ENCODE peak calls at places on chromosomes 2 and 18, in four cellular contexts. U is tibial artery, C is prostate gland, G is upper lobe of left lung. R is an unnamed sample.

GRCh38 chr2:217277646-217278048 is 417.8 kb upstream of the TNP1 start:
- DNase-seq in C (no peak), G (no peak), U (no peak), R (no peak)

GRCh38 chr2:52475600-52475999 is 1292.0 kb upstream of the CHAC2 start:
- DNase-seq in G (no peak), C (no peak), U (no peak), R (no peak)

GRCh38 chr2:129766594-129766993 is 212.9 kb upstream of the RAB6C start:
- DNase-seq in G (no peak), U (no peak), C (no peak), R (no peak)

GRCh38 chr2:119484834-119485233 is 39.4 kb downstream of the SCTR start:
- DNase-seq in C (no peak), U (no peak), G (peak; percentile 23), R (no peak)

GRCh38 chr2:88545118-88545517 is 82.1 kb downstream of the EIF2AK3 start:
- DNase-seq in U (no peak), C (no peak), G (no peak), R (no peak)

GRCh38 chr2:202376460-202377307 is 557 bp downstream of the BMPR2 start:
- DNase-seq in C (peak; percentile 55), G (peak; percentile 87), U (peak; percentile 76), R (no peak)

GRCh38 chr2:43123056-43123455 is 103.3 kb downstream of the ZFP36L2 start:
- DNase-seq in U (peak; percentile 42), C (no peak), G (no peak), R (no peak)

GRCh38 chr18:55235094-55235461 is 275.8 kb upstream of the CCDC68 start:
- DNase-seq in C (no peak), G (no peak), U (no peak), R (no peak)

GRCh38 chr2:237231593-237231992 is 145.9 kb downstream of the COPS8 start:
- DNase-seq in U (no peak), G (no peak), C (no peak), R (no peak)

GRCh38 chr2:112958428-112959108 is 19.2 kb upstream of the IL36G start:
- DNase-seq in G (no peak), U (no peak), C (peak; percentile 16), R (no peak)

GRCh38 chr2:22055784-22056620 is 932.2 kb downstream of the TDRD15 start:
- DNase-seq in C (no peak), G (no peak), U (no peak), R (no peak)

GRCh38 chr2:150041721-150042450 is 445.6 kb downstream of the RND3 start:
- DNase-seq in U (no peak), C (no peak), G (no peak), R (no peak)

GRCh38 chr2:221330436-221330835 is 241.7 kb downstream of the EPHA4 start:
- DNase-seq in C (no peak), G (no peak), U (no peak), R (no peak)

GRCh38 chr2:203242518-203242917 is 3.7 kb downstream of the CYP20A1 start:
- DNase-seq in C (no peak), G (no peak), U (no peak), R (no peak)

DNA sequence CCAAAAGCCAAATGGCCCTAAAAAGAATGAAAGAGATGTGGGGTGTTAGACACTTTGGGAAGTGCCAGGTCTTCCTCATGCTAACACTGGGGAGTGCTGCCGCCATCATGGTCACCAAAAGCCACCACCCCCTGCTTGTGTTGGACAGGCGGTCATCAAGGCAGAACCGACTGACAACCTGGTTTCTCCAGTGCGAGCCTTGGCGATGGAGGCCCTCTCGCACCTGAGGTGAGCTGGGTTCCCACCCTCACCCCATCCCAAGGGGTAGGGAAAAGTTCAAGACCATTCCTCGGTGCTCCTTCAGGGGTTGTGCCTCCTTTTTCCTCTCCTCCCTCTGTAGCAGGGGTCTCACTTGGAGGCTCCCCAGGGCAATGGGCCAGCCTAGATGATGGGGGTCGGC is 33.6 kb downstream of the MROH2A start:
- DNase-seq in C (no peak), U (no peak), G (no peak), R (peak; percentile 37)
- H3K36me3 ChIP-seq in C (no peaks in the 10 kb centered on the region), U (no peaks in the 10 kb centered on the region), G (no peaks in the 10 kb centered on the region), R (no peaks in the 10 kb centered on the region)

GRCh38 chr2:241844066-241844728 is 14.5 kb downstream of the PDCD1 start:
- DNase-seq in G (peak; percentile 96), C (peak; percentile 63), U (peak; percentile 85), R (peak; percentile 86)
- H3K4me3 ChIP-seq in G (no peak overlapping the region), C (peak overlapping the region; percentile 25), U (peak overlapping the region; percentile 42), R (peak overlapping the region; percentile 51)

GRCh38 chr2:223414646-223415045 is 187.5 kb downstream of the SCG2 start:
- DNase-seq in U (peak; percentile 84), G (no peak), C (peak; percentile 23), R (no peak)

GRCh38 chr2:223416826-223417610 is 185.1 kb downstream of the SCG2 start:
- DNase-seq in G (no peak), C (no peak), U (no peak), R (no peak)

GRCh38 chr2:223418800-223419199 is 183.4 kb downstream of the SCG2 start:
- DNase-seq in G (no peak), U (no peak), C (no peak), R (no peak)

GRCh38 chr2:223420048-223420447 is 182.1 kb downstream of the SCG2 start:
- DNase-seq in G (no peak), C (no peak), U (no peak), R (no peak)

GRCh38 chr2:223415071-223415470 is 187.1 kb downstream of the SCG2 start:
- DNase-seq in G (no peak), C (no peak), U (no peak), R (no peak)
- H3K27ac ChIP-seq in G (no peak overlapping the region), C (no peak overlapping the region), U (peak overlapping the region; percentile 67), R (peak overlapping the region; percentile 73)

GRCh38 chr2:37109523-37109922 is 25.2 kb downstream of the GPATCH11 start:
- DNase-seq in G (no peak), C (no peak), U (no peak), R (no peak)

GRCh38 chr2:37111971-37112370 is 27.7 kb downstream of the GPATCH11 start:
- DNase-seq in G (no peak), U (no peak), C (no peak), R (no peak)

GRCh38 chr2:37105150-37105549 is 20.8 kb downstream of the GPATCH11 start:
- DNase-seq in G (no peak), U (no peak), C (no peak), R (no peak)

GRCh38 chr2:37110306-37111212 is 26.2 kb downstream of the GPATCH11 start:
- DNase-seq in G (no peak), C (no peak), U (no peak), R (no peak)
- H3K36me3 ChIP-seq in G (peaks cover 30% of the 10 kb centered on the region), C (no peaks in the 10 kb centered on the region), U (peaks cover 71% of the 10 kb centered on the region), R (peaks cover 52% of the 10 kb centered on the region)

GRCh38 chr2:189660803-189661147 is 484 bp upstream of the ASNSD1 start:
- DNase-seq in U (no peak), G (no peak), C (no peak), R (no peak)
- H3K4me3 ChIP-seq in U (no peak overlapping the region), G (no peak overlapping the region), C (no peak overlapping the region), R (no peak overlapping the region)

DNA sequence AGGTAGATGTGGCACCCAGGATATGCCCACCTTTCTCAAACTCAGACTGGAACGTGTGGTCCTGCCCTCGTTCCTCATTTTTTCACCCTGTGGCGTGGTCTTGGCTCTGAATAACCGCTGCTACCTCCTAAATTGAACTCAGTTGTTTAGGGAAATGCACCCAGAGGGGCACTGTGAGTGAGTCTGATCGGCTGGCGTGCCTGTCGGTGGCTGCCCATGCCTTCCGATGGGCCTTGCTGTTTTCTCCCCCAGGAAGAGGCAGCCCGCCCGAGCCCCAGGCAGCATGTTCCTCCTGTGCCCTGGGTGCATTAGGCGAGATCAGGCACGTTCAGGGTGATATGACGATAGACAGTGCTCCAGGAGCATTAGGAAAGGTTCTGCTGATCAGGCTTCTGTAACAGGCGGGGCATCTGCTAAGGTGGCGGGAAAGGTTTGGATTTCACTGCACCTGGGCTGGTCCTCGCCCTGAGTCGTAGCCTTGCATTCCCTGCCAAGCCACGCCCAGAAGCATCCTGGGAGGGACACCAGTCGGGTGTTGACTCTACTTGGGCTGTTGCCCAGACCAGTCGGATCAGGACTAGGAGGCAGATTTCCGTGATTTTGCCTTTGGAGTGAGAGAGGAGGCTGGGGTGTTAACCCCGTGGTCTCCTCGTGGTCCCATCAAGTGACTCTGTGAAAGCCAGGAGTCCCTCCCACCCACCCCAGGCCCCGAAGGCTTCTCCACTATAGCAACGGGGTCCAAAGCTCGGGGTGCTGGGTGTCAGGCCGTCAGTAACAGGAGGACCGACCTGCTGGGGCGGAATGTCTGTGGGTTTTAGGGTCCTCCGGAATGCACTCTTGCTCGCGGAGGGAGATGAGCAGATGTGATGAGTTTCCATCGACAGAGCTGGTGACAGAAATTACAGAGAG is 75.1 kb downstream of the SH3BP4 start:
- DNase-seq in C (peak; percentile 97), G (no peak), U (no peak), R (no peak)
- H3K27ac ChIP-seq in C (peak overlapping the region; percentile 84), G (no peak overlapping the region), U (no peak overlapping the region), R (peak overlapping the region; percentile 84)

DNA sequence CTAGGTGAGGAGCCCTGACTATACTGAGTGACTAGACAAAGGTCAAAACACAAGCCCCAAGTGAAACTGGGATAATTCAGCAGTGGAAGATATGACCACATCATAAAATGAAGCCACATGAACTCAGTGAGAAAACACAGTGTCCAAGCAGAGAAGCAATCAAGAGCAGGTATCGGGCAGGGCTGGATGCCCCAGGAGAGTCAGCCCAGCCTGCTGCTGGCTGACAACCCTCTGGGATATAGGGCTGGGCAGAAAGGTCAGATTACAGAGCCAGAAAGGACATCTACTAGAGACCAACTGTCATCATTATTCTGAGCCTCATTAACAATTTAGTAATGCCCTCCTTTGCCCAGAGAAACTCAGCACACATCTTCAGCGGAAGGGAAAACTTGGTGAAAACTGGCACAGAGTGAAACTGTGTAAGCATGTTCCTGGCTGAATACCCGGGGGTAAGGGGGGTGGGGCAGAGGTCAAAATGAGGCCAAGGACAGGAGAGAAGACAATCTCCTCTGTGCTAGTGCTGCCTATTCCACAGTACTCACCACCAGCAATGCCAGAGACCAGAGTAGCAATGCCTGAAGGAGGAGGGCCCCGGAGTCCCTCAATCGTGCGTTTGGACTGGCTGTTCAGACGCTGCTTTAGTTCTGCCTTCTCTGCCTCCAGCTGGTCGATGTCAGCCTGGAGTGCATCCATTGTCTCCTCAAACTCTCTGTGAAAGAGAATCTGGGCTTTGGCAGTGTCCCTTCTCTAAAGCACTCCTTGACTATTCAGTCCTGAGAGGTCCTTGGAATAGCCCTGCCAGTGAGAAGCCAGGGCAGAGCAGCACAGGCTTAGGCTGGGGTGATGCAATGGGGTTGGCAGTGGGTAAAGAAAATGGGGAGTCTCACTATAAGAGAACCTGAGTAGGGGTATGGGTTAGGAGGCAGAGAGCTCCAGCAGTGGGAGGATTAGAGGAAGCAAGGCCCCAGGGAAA is 15.3 kb downstream of the DCTN1 start:
- DNase-seq in C (no peak), U (no peak), G (no peak), R (no peak)
- H3K36me3 ChIP-seq in C (peaks cover 33% of the 10 kb centered on the region), U (peaks cover 100% of the 10 kb centered on the region), G (peaks cover 99% of the 10 kb centered on the region), R (peaks cover 100% of the 10 kb centered on the region)

GRCh38 chr2:241884951-241885700 is 15.6 kb downstream of the RTP5 start:
- DNase-seq in U (no peak), G (no peak), C (no peak), R (no peak)
- H3K4me3 ChIP-seq in U (no peak overlapping the region), G (no peak overlapping the region), C (no peak overlapping the region), R (no peak overlapping the region)